ENCODE peak calls at places on chromosomes 11 and 22, in six cellular contexts. M is heart left ventricle, D is gastrocnemius medialis, B is IMR-90, J is prostate gland, F is K562. N is an unnamed sample.

GRCh38 chr11:56474729-56475128 is 1.6 kb upstream of the OR5M3 start:
- DNase-seq in D (no peak), B (no peak), M (no peak), F (no peak), J (no peak), N (no peak)

GRCh38 chr11:23359297-23359696 is 499.0 kb upstream of the CCDC179 start:
- DNase-seq in M (no peak), D (no peak), F (no peak), J (no peak), B (peak; percentile 97), N (no peak)

GRCh38 chr11:44753965-44754645 is 27.3 kb downstream of the TSPAN18 start:
- DNase-seq in F (no peak), B (no peak), J (no peak), D (no peak), M (no peak), N (no peak)

GRCh38 chr11:95088946-95089619 is 563 bp upstream of the ENDOD1 start:
- DNase-seq in D (no peak), M (no peak), B (no peak), F (no peak), J (no peak), N (no peak)

GRCh38 chr22:44580756-44581435 is 82.9 kb upstream of the RTL6 start:
- DNase-seq in B (no peak), J (no peak), F (no peak), M (no peak), D (no peak), N (no peak)

GRCh38 chr11:126891556-126892217 is 108.9 kb downstream of the KIRREL3 start:
- DNase-seq in F (no peak), D (no peak), M (peak; percentile 13), B (no peak), J (no peak), N (no peak)

GRCh38 chr11:119755351-119756071 is 26.5 kb upstream of the NECTIN1 start:
- DNase-seq in F (no peak), J (no peak), B (no peak), D (no peak), M (no peak), N (no peak)

GRCh38 chr11:130675456-130675855 is 227.0 kb downstream of the ADAMTS15 start:
- DNase-seq in J (no peak), F (no peak), M (peak; percentile 83), B (peak; percentile 50), D (peak; percentile 79), N (peak; percentile 83)

GRCh38 chr11:30107899-30108298 is 91.1 kb upstream of the KCNA4 start:
- DNase-seq in D (no peak), M (no peak), F (no peak), J (no peak), B (peak; percentile 62), N (no peak)

GRCh38 chr11:11782532-11783110 is 59.2 kb upstream of the USP47 start:
- DNase-seq in M (no peak), B (no peak), F (no peak), D (peak; percentile 81), J (peak; percentile 88), N (no peak)

GRCh38 chr11:134332189-134332631 is 422 bp downstream of the GLB1L2 start:
- DNase-seq in D (no peak), M (no peak), J (peak; percentile 43), F (peak; percentile 57), B (no peak), N (peak; percentile 30)

GRCh38 chr11:3807856-3808845 is at the start of gene PGAP2:
- DNase-seq in B (peak; percentile 35), M (peak; percentile 60), J (peak; percentile 61), F (peak; percentile 85), D (no peak), N (peak; percentile 55)

GRCh38 chr22:45572444-45572843 is 69.8 kb downstream of the FBLN1 start:
- DNase-seq in D (no peak), B (no peak), M (no peak), J (peak; percentile 75), F (no peak), N (no peak)

GRCh38 chr22:50502628-50503474 is 4.7 kb downstream of the LMF2 start:
- DNase-seq in F (no peak), B (no peak), D (no peak), J (no peak), M (no peak), N (no peak)

GRCh38 chr11:100686476-100686875 is 612 bp upstream of the ARHGAP42 start:
- DNase-seq in M (no peak), D (no peak), J (no peak), B (no peak), F (no peak), N (no peak)

GRCh38 chr11:7471071-7471470 is 14.2 kb upstream of the OLFML1 start:
- DNase-seq in B (no peak), D (no peak), F (no peak), M (no peak), J (no peak), N (no peak)

GRCh38 chr11:11626128-11626527 is 4.3 kb upstream of the GALNT18 start:
- DNase-seq in B (no peak), F (no peak), D (no peak), M (no peak), J (no peak), N (no peak)

GRCh38 chr11:11430431-11430830 is 77.4 kb upstream of the CSNK2A3 start:
- DNase-seq in J (no peak), B (no peak), F (no peak), M (no peak), D (no peak), N (no peak)

GRCh38 chr11:35006389-35007128 is 90.1 kb downstream of the PDHX start:
- DNase-seq in J (no peak), F (no peak), D (no peak), B (peak; percentile 37), M (no peak), N (no peak)

GRCh38 chr22:30667092-30667485 is 586 bp downstream of the DUSP18 start:
- DNase-seq in F (no peak), B (no peak), J (no peak), M (no peak), D (no peak), N (no peak)

GRCh38 chr22:32327596-32328171 is 30.0 kb upstream of the RFPL3 start:
- DNase-seq in J (no peak), D (no peak), F (no peak), M (no peak), B (no peak), N (no peak)

GRCh38 chr22:31474743-31475142 is 14.9 kb downstream of the EIF4ENIF1 start:
- DNase-seq in B (peak; percentile 89), M (no peak), F (no peak), J (no peak), D (no peak), N (no peak)

GRCh38 chr11:84437129-84438123 is 1151.3 kb upstream of the CCDC90B start:
- DNase-seq in J (peak; percentile 43), B (no peak), M (no peak), F (no peak), D (no peak), N (no peak)

GRCh38 chr22:23682082-23682481 is 8.7 kb upstream of the RGL4 start:
- DNase-seq in D (no peak), J (no peak), F (no peak), M (no peak), B (no peak), N (no peak)

GRCh38 chr11:124799384-124800225 is 601 bp downstream of the MSANTD2 start:
- DNase-seq in D (no peak), J (peak; percentile 9), M (peak; percentile 30), B (peak; percentile 18), F (peak; percentile 61), N (no peak)

GRCh38 chr11:125075900-125076317 is 12.8 kb downstream of the SLC37A2 start:
- DNase-seq in B (no peak), M (no peak), J (no peak), D (peak; percentile 5), F (peak; percentile 60), N (no peak)

GRCh38 chr11:27352781-27353180 is 10.2 kb downstream of the CCDC34 start:
- DNase-seq in F (no peak), J (no peak), D (no peak), B (no peak), M (no peak), N (no peak)

DNA sequence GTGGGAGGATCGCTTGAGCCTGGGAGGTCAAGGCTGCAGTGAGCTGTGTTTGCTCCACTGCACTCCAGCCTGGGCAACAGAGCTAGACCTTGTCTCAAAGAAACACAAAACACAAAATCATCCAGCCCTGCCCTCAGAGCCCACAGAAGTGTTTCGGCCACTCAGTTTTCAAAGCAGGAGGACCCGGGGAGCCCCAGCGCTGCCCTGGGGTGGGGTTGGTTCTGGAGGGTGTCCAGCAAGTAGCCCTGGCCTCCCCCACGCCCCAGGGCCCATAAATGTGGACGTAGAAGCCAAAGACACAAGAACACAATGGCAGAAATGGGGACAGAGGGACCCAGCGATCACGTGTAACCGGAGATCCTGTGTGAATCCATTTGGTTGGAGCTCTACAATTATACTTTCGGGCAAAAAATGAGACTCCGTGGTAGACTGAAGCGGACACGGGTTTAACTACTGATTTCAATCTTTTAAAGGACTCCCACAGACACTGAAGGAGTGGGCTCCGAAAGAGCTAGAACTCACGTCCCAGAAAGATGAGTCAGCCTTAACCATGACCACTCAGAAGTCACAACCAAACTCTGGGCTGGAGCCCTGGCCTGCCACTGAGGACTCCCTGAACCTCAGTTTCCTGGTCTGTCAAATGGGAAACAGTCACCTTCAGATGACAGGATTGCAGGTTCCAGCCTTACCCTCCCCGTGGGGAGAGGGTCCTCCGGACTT is 9.0 kb upstream of the CYTH4 start:
- DNase-seq in F (peak; percentile 54), J (no peak), D (no peak), M (no peak), B (peak; percentile 79), N (no peak)
- H3K27ac ChIP-seq in F (peak overlapping the region; percentile 63), J (no peak overlapping the region), D (no peak overlapping the region), M (no peak overlapping the region), B (peak overlapping the region; percentile 64), N (no peak overlapping the region)

DNA sequence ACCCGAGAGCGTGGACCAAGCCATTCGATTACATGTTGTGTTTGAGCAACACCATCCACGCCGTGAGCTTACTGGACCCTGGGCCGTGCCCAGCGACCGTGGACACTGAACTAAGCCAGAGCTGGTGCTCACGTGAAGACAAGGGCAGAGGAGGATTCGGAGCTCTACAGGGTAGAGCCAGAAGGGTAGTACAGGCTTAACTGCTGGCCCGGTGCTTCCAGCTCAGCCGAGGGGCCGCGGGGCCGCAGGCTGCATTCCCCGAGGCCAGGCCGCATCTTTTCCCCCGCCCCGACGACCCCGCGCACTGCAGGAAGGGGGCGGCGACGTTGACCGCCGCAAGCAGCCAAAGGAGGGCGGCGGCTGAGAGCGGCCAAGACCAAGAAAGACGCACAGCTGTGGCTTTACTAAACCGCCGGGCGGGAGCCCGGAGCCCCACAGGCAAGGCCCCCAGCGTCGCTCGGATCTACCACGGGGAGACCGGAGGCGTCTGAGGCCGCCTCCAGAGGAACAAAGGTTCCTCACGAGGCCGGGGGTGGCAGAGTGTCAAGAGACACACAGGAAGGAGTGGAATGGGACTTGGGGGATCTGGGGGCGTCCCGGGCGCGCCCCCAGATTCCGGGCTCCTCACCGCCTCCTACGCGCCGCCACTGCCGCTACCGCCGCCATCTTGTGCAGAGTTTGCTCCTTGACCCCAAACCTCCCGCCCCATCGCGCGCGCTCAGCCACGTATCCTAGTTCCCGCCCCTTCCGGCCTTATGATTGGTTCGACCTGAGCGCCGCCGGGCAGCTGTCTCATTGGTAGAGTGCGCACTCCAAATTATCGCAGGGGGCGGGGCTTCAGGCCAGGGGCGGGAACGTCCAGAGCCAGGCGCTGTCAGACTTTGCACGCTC is at the start of gene GANAB:
- DNase-seq in M (peak; percentile 99), F (peak; percentile 100), J (peak; percentile 100), B (peak; percentile 96), D (peak; percentile 99), N (peak; percentile 99)
- TF ChIP-seq POLR2A in M (peak; percentile 64), F (peak; percentile 94), J (peak; percentile 75), B (peak; percentile 93), D (peak; percentile 92), N (peak; percentile 75)

GRCh38 chr22:41838842-41839618 is 6.1 kb downstream of the SREBF2 start:
- DNase-seq in B (no peak), D (no peak), M (no peak), J (no peak), F (no peak), N (no peak)
- H3K27ac ChIP-seq in B (no peak overlapping the region), D (no peak overlapping the region), M (no peak overlapping the region), J (peak overlapping the region; percentile 35), F (no peak overlapping the region), N (no peak overlapping the region)

GRCh38 chr11:71116435-71117040 is 135.8 kb downstream of the SHANK2 start:
- DNase-seq in J (no peak), D (no peak), M (no peak), F (no peak), B (no peak), N (no peak)
- TF ChIP-seq POLR2A in J (no peak), D (no peak), M (no peak), F (no peak), B (no peak), N (no peak)